ENCODE peak calls at places on chromosomes 5 and 9, in four cellular contexts. P, E, U and D are unnamed samples.

GRCh38 chr9:16184964-16185646 is 632.3 kb downstream of the CCDC171 start:
- DNase-seq in P (no peak), E (peak; percentile 9), U (no peak), D (no peak)

GRCh38 chr9:125541840-125542243 is 165.2 kb downstream of the MAPKAP1 start:
- DNase-seq in P (no peak), E (no peak), U (no peak), D (no peak)

GRCh38 chr9:127918201-127919107 is 1.6 kb upstream of the ST6GALNAC4 start:
- DNase-seq in P (no peak), E (no peak), U (peak; percentile 79), D (no peak)

GRCh38 chr5:18024542-18024941 is 390.3 kb downstream of the TAF11L14 start:
- DNase-seq in P (no peak), E (no peak), U (peak; percentile 50), D (no peak)

GRCh38 chr5:6868170-6868569 is 154.9 kb downstream of the TENT4A start:
- DNase-seq in P (no peak), E (no peak), U (no peak), D (no peak)

GRCh38 chr5:175115831-175116230 is 328.2 kb downstream of the DRD1 start:
- DNase-seq in P (no peak), E (no peak), U (no peak), D (no peak)

GRCh38 chr5:27639005-27639612 is 600.7 kb upstream of the CDH9 start:
- DNase-seq in P (no peak), E (no peak), U (peak; percentile 52), D (no peak)

GRCh38 chr9:72882117-72882775 is 70.6 kb downstream of the ALDH1A1 start:
- DNase-seq in P (no peak), E (no peak), U (no peak), D (no peak)

GRCh38 chr9:129319938-129320481 is 141.9 kb upstream of the IER5L start:
- DNase-seq in P (no peak), E (no peak), U (peak; percentile 46), D (no peak)

GRCh38 chr9:121684381-121685145 is 33.1 kb downstream of the DAB2IP start:
- DNase-seq in P (peak; percentile 77), E (no peak), U (peak; percentile 94), D (peak; percentile 78)

GRCh38 chr5:175475248-175475647 is 3.1 kb upstream of the SFXN1 start:
- DNase-seq in P (no peak), E (no peak), U (no peak), D (no peak)

GRCh38 chr5:38722918-38723317 is 122.9 kb upstream of the OSMR start:
- DNase-seq in P (no peak), E (no peak), U (no peak), D (no peak)

GRCh38 chr5:170105643-170106611 is at the start of gene FOXI1:
- DNase-seq in P (no peak), E (no peak), U (peak; percentile 73), D (no peak)

GRCh38 chr5:79454043-79454442 is 59.9 kb downstream of the HOMER1 start:
- DNase-seq in P (no peak), E (no peak), U (no peak), D (no peak)

GRCh38 chr5:75037106-75037505 is 15.3 kb downstream of the GCNT4 start:
- DNase-seq in P (no peak), E (peak; percentile 100), U (peak; percentile 73), D (no peak)

GRCh38 chr5:109788596-109788995 is 98.9 kb downstream of the MAN2A1 start:
- DNase-seq in P (no peak), E (no peak), U (no peak), D (no peak)

GRCh38 chr5:169243651-169244422 is 57.1 kb downstream of the SLIT3 start:
- DNase-seq in P (no peak), E (no peak), U (no peak), D (no peak)

GRCh38 chr5:179762079-179762780 is 29.6 kb downstream of the MAML1 start:
- DNase-seq in P (peak; percentile 72), E (no peak), U (peak; percentile 61), D (no peak)

GRCh38 chr9:132908635-132909034 is 29.9 kb downstream of the SPACA9 start:
- DNase-seq in P (no peak), E (no peak), U (no peak), D (no peak)

GRCh38 chr5:172274951-172275753 is 8.4 kb downstream of the UBTD2 start:
- DNase-seq in P (no peak), E (peak; percentile 94), U (no peak), D (no peak)

GRCh38 chr5:174559141-174559540 is 165.2 kb upstream of the MSX2 start:
- DNase-seq in P (no peak), E (peak; percentile 88), U (no peak), D (no peak)

GRCh38 chr9:127397722-127398647 is 1.0 kb downstream of the SLC2A8 start:
- DNase-seq in P (peak; percentile 74), E (peak; percentile 13), U (peak; percentile 78), D (peak; percentile 89)

GRCh38 chr5:32342656-32343055 is 29.9 kb upstream of the MTMR12 start:
- DNase-seq in P (no peak), E (no peak), U (no peak), D (no peak)

GRCh38 chr5:87347272-87347671 is 65.5 kb downstream of the CCNH start:
- DNase-seq in P (no peak), E (no peak), U (no peak), D (no peak)

GRCh38 chr9:128575469-128575868 is 23.1 kb downstream of the SPTAN1 start:
- DNase-seq in P (no peak), E (no peak), U (no peak), D (no peak)

DNA sequence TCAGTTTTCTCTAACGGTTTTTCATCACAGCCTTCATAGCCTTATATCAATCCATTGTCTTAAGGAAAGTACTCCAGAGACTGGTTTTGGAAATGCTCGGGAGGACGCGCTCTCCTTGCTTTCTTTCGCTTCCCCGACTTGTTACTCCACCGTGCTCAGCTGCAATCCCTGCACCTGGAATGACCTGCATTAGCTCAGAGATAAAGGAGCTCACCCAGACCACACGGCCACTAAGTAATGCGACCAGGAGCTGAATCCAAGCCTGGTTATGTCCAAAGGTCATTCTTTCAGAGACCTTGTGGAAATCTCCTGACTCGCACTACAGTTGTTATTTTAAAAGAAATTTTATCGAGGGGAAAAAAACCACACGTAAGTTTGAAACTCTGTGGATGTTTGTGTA is 135.3 kb upstream of the DPYSL3 start:
- DNase-seq in P (no peak), E (no peak), U (no peak), D (no peak)
- H3K4me3 ChIP-seq in P (no peak overlapping the region), E (no peak overlapping the region), U (no peak overlapping the region), D (no peak overlapping the region)

GRCh38 chr5:139473565-139473964 is 2.8 kb downstream of the SMIM33 start:
- DNase-seq in P (no peak), E (peak; percentile 89), U (peak; percentile 56), D (no peak)
- H3K4me3 ChIP-seq in P (no peak overlapping the region), E (no peak overlapping the region), U (no peak overlapping the region), D (no peak overlapping the region)

DNA sequence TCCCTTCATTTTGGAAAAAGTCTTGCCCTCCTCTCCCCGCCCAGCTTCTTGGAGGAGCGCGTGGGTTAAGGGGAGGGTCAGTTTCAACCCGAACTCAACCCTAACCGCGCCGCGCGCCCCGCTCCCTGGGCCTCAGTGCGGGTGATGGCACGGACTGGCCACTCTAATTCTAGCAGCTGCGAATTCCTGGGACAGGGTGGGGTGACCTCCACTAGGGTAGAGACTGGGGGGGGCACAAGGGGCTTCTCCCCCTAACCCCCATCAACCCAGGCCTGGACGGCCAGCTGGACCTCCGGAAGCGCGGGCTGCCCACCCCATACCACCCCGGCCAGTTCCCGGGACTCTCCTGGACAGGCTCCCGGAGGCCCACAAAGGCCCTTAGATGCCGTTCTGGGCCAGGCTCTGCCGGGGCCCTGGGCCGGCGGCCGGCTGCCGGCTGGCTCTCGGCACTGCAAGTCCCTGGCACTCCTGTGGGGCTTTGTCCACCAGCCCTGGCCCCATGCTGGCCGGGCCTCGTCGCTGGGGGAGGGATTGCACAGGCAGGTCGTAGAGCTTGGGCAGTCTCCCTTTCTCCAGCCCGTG is 7.2 kb upstream of the PSD2 start:
- DNase-seq in P (no peak), E (no peak), U (peak; percentile 72), D (no peak)
- H3K4me3 ChIP-seq in P (peak overlapping the region; percentile 59), E (peak overlapping the region; percentile 49), U (no peak overlapping the region), D (peak overlapping the region; percentile 49)

GRCh38 chr5:73266309-73266708 is 93.3 kb downstream of the TMEM174 start:
- DNase-seq in P (no peak), E (no peak), U (no peak), D (no peak)

GRCh38 chr5:73265641-73266040 is 92.6 kb downstream of the TMEM174 start:
- DNase-seq in P (no peak), E (no peak), U (no peak), D (no peak)

GRCh38 chr5:73268826-73269225 is 95.8 kb downstream of the TMEM174 start:
- DNase-seq in P (no peak), E (peak; percentile 78), U (no peak), D (no peak)

GRCh38 chr5:73264626-73265025 is 91.6 kb downstream of the TMEM174 start:
- DNase-seq in P (no peak), E (no peak), U (no peak), D (no peak)

DNA sequence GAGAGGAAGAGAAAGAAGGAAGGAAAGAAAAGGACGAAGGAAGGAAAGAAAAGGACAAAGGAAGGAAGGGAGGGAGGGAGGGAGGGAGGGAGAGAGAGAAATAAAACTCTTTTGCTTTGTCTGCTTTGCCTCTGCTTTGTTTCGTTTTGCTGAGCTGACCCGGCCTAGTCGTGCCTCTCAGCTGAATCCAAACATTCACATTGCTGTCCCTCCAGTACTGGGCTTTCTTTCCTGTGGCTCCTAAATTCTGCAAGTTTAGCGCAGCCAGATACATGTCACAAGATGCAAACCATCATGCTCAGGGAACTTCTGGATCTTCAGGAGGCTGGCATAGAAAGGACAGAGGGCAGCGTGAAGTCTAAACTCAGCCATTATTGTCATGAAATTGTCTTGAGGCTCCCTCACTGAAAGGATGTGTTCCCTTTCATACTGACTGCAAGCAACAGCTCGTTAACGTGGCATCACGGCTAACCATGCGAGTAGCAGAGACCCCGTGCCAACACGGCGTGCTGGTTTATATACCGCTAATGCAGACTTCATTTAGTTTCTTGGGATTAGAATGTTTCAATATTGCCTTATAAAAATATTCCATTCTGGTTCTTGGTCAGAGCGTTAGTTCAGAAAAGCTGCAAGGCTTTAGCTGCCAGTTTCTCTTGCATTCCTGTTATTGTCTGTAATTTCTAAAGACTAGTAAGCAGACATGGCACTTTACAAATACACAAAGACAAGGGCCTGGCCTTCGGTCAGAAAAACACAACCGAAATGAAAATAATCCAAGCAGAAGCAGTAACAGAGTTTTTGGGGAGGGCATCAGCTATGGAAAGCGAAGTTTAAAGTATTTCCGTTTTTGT is 94.2 kb downstream of the TMEM174 start:
- DNase-seq in P (no peak), E (no peak), U (no peak), D (no peak)
- H3K4me3 ChIP-seq in P (no peak overlapping the region), E (no peak overlapping the region), U (no peak overlapping the region), D (no peak overlapping the region)